ENCODE peak calls at places on chromosome 18, in seven cellular contexts. V, R, E, G, Y, A and K are unnamed samples.
A peak's percentile ranks its signal among the peaks of the same experiment; 100 is the strongest.

GRCh38 chr18:27298215-27298804 is 113.2 kb upstream of the CHST9 start:
- DNase-seq in R (no peak), G (no peak), A (no peak), E (no peak), V (no peak), Y (no peak), K (no peak)

GRCh38 chr18:2147866-2148265 is 423.4 kb downstream of the METTL4 start:
- DNase-seq in Y (no peak), V (no peak), G (no peak), A (no peak), R (no peak), E (peak; percentile 95), K (no peak)

GRCh38 chr18:67710639-67711038 is 194.1 kb upstream of the DSEL start:
- DNase-seq in R (no peak), V (peak; percentile 1), E (no peak), A (peak; percentile 7), G (no peak), Y (no peak), K (no peak)

GRCh38 chr18:59810740-59811520 is 88.9 kb upstream of the PMAIP1 start:
- DNase-seq in V (no peak), R (no peak), Y (no peak), G (no peak), E (peak; percentile 85), A (no peak), K (no peak)

GRCh38 chr18:41311571-41312240 is 643.3 kb upstream of the PIK3C3 start:
- DNase-seq in R (no peak), A (no peak), Y (no peak), E (no peak), G (no peak), V (no peak), K (no peak)

GRCh38 chr18:50819727-50820378 is at the start of gene MRO:
- DNase-seq in V (peak; percentile 88), E (peak; percentile 76), G (peak; percentile 88), A (peak; percentile 88), R (peak; percentile 92), Y (peak; percentile 80), K (peak; percentile 63)

GRCh38 chr18:75283758-75284157 is 73.2 kb downstream of the TSHZ1 start:
- DNase-seq in A (no peak), G (no peak), Y (no peak), R (no peak), V (no peak), E (no peak), K (no peak)

GRCh38 chr18:36017232-36017631 is 44.8 kb downstream of the RMP24 start:
- DNase-seq in Y (no peak), G (no peak), R (no peak), A (no peak), V (no peak), E (peak; percentile 12), K (no peak)

GRCh38 chr18:55097406-55098170 is 138.3 kb upstream of the CCDC68 start:
- DNase-seq in G (no peak), V (no peak), E (no peak), A (no peak), R (no peak), Y (no peak), K (no peak)

GRCh38 chr18:23540867-23541266 is 37.6 kb downstream of the RMC1 start:
- DNase-seq in E (no peak), Y (peak; percentile 47), G (no peak), V (peak; percentile 42), A (peak; percentile 13), R (no peak), K (no peak)

GRCh38 chr18:1585881-1586488 is 681.3 kb downstream of the ADCYAP1 start:
- DNase-seq in G (peak; percentile 1), R (no peak), A (no peak), Y (peak; percentile 13), E (peak; percentile 58), V (peak; percentile 24), K (no peak)

GRCh38 chr18:40672590-40672989 is 1282.4 kb upstream of the PIK3C3 start:
- DNase-seq in E (no peak), A (no peak), G (no peak), Y (no peak), V (no peak), R (no peak), K (no peak)

GRCh38 chr18:55337908-55338521 is 250.0 kb downstream of the TCF4 start:
- DNase-seq in Y (no peak), G (no peak), V (peak; percentile 54), A (no peak), R (no peak), E (no peak), K (no peak)

GRCh38 chr18:76348267-76349066 is 146.6 kb downstream of the ZNF516 start:
- DNase-seq in G (no peak), Y (no peak), R (peak; percentile 80), A (no peak), V (no peak), E (no peak), K (no peak)

GRCh38 chr18:50282521-50283335 is 1.4 kb upstream of the MBD1 start:
- DNase-seq in G (no peak), V (peak; percentile 22), E (no peak), R (no peak), A (no peak), Y (no peak), K (peak; percentile 38)

GRCh38 chr18:34729264-34729663 is 19.2 kb downstream of the DTNA start:
- DNase-seq in G (no peak), Y (peak; percentile 14), V (no peak), R (no peak), E (peak; percentile 37), A (peak; percentile 9), K (no peak)
- TF ChIP-seq CTCF in G (peak; percentile 70), Y (peak; percentile 43), V (no peak), R (peak; percentile 65), E (peak; percentile 59), A (peak; percentile 35), K (no peak)

DNA sequence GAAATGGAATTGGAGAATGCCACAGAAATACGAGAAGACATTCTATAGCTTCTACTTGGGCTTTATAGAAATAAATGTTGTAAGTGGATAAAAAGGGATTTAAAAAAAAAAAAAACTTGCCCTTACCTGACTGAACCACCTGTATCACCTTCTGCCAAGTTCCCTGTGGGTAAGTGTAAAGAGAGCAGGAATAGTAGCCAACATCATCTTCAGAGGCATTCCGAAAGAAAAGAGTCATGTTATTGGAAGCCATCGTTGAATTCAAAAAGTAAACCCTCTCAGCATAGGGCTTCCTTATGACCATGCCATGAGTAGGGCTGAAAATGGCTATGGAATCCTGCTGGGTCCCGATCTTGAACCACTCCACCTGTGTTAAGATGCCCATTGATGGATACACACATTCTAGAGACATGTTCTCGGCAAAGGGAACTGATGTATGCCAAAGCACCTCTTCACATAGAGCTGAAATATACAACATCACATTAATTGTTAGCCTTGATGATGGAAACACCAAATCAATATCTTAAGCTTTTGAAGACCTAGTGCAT is 991 bp downstream of the CD226 start:
- DNase-seq in A (no peak), Y (no peak), R (no peak), E (no peak), G (no peak), V (no peak), K (no peak)
- TF ChIP-seq CTCF in A (no peak), Y (no peak), R (no peak), E (no peak), G (no peak), V (no peak), K (no peak)

GRCh38 chr18:38369772-38370690 is 804.4 kb upstream of the CELF4 start:
- DNase-seq in Y (peak; percentile 3), E (no peak), A (no peak), R (no peak), G (no peak), V (no peak), K (no peak)

GRCh38 chr18:38362286-38362792 is 796.7 kb upstream of the CELF4 start:
- DNase-seq in E (no peak), Y (no peak), G (no peak), V (no peak), A (no peak), R (no peak), K (no peak)

GRCh38 chr18:38368246-38368645 is 802.6 kb upstream of the CELF4 start:
- DNase-seq in E (no peak), A (no peak), Y (no peak), G (no peak), V (no peak), R (no peak), K (no peak)

GRCh38 chr18:38368886-38369285 is 803.3 kb upstream of the CELF4 start:
- DNase-seq in G (no peak), Y (no peak), A (no peak), V (no peak), R (no peak), E (no peak), K (no peak)

GRCh38 chr18:38367473-38367872 is 801.9 kb upstream of the CELF4 start:
- DNase-seq in G (no peak), R (no peak), Y (no peak), E (no peak), V (no peak), A (no peak), K (no peak)
- TF ChIP-seq CTCF in G (peak; percentile 50), R (no peak), Y (no peak), E (no peak), V (no peak), A (no peak), K (peak; percentile 39)

GRCh38 chr18:35005963-35006577 is 35.1 kb upstream of the MAPRE2 start:
- DNase-seq in E (peak; percentile 86), Y (peak; percentile 45), R (no peak), A (no peak), G (no peak), V (peak; percentile 61), K (no peak)
- TF ChIP-seq CTCF in E (peak; percentile 66), Y (peak; percentile 48), R (peak; percentile 76), A (peak; percentile 68), G (peak; percentile 73), V (peak; percentile 77), K (peak; percentile 19)

GRCh38 chr18:58785171-58785805 is 79.4 kb upstream of the ZNF532 start:
- DNase-seq in G (no peak), V (no peak), A (no peak), E (peak; percentile 85), Y (no peak), R (no peak), K (no peak)
- TF ChIP-seq CTCF in G (peak; percentile 21), V (no peak), A (no peak), E (peak; percentile 26), Y (no peak), R (no peak), K (no peak)